ENCODE peak calls at places on chromosomes 7 and 10, in five cellular contexts. One of them, this sample, is unnamed. For H3K27me3, the result is how much of the 10 kb centered on the place peaks cover.

GRCh38 chr10:75431180-75432111 is at the start of gene LRMDA:
- DNase-seq in spleen: peak
- DNase-seq in IMR-90: no peak
- DNase-seq in body of pancreas: peak
- DNase-seq in Peyer's patch: no peak
- DNase-seq in this sample: peak

GRCh38 chr7:106326594-106327537 is 42.1 kb upstream of the NAMPT start:
- DNase-seq in IMR-90: peak
- DNase-seq in Peyer's patch: no peak
- DNase-seq in body of pancreas: no peak
- DNase-seq in spleen: no peak
- DNase-seq in this sample: no peak

GRCh38 chr10:127945948-127946347 is 39.0 kb downstream of the PTPRE start:
- DNase-seq in Peyer's patch: no peak
- DNase-seq in body of pancreas: no peak
- DNase-seq in IMR-90: no peak
- DNase-seq in spleen: no peak
- DNase-seq in this sample: no peak

GRCh38 chr7:31114593-31115343 is 62.7 kb downstream of the ADCYAP1R1 start:
- DNase-seq in spleen: no peak
- DNase-seq in Peyer's patch: no peak
- DNase-seq in body of pancreas: no peak
- DNase-seq in IMR-90: peak
- DNase-seq in this sample: no peak

GRCh38 chr7:33842141-33842540 is 63.2 kb upstream of the BMPER start:
- DNase-seq in Peyer's patch: no peak
- DNase-seq in IMR-90: no peak
- DNase-seq in spleen: no peak
- DNase-seq in body of pancreas: no peak
- DNase-seq in this sample: no peak

GRCh38 chr10:21318768-21319167 is 206.7 kb downstream of the SKIDA1 start:
- DNase-seq in Peyer's patch: no peak
- DNase-seq in body of pancreas: no peak
- DNase-seq in IMR-90: peak
- DNase-seq in spleen: no peak
- DNase-seq in this sample: no peak

GRCh38 chr7:148883233-148884048 is 650 bp downstream of the EZH2 start:
- DNase-seq in spleen: peak
- DNase-seq in body of pancreas: peak
- DNase-seq in IMR-90: no peak
- DNase-seq in Peyer's patch: peak
- DNase-seq in this sample: peak

GRCh38 chr10:62050941-62051433 is 149.5 kb downstream of the ARID5B start:
- DNase-seq in body of pancreas: peak
- DNase-seq in IMR-90: peak
- DNase-seq in Peyer's patch: peak
- DNase-seq in spleen: no peak
- DNase-seq in this sample: peak

GRCh38 chr10:101146392-101147251 is 15.5 kb downstream of the TLX1 start:
- DNase-seq in spleen: no peak
- DNase-seq in body of pancreas: no peak
- DNase-seq in IMR-90: no peak
- DNase-seq in Peyer's patch: no peak
- DNase-seq in this sample: no peak

GRCh38 chr10:944034-944831 is 12.7 kb upstream of the LARP4B start:
- DNase-seq in IMR-90: peak
- DNase-seq in Peyer's patch: peak
- DNase-seq in spleen: peak
- DNase-seq in body of pancreas: peak
- DNase-seq in this sample: peak

GRCh38 chr10:103812431-103812830 is 42.9 kb downstream of the SH3PXD2A start:
- DNase-seq in body of pancreas: no peak
- DNase-seq in IMR-90: no peak
- DNase-seq in spleen: peak
- DNase-seq in Peyer's patch: no peak
- DNase-seq in this sample: no peak

GRCh38 chr7:94748371-94748770 is 92.4 kb upstream of the SGCE start:
- DNase-seq in body of pancreas: no peak
- DNase-seq in Peyer's patch: no peak
- DNase-seq in IMR-90: no peak
- DNase-seq in spleen: no peak
- DNase-seq in this sample: no peak

GRCh38 chr7:113093561-113093960 is 6.9 kb upstream of the GPR85 start:
- DNase-seq in IMR-90: no peak
- DNase-seq in body of pancreas: no peak
- DNase-seq in spleen: no peak
- DNase-seq in Peyer's patch: no peak
- DNase-seq in this sample: no peak

GRCh38 chr7:29044529-29044928 is 86.4 kb upstream of the TRIL start:
- DNase-seq in IMR-90: no peak
- DNase-seq in body of pancreas: no peak
- DNase-seq in spleen: no peak
- DNase-seq in Peyer's patch: no peak
- DNase-seq in this sample: no peak

GRCh38 chr10:112792487-112793196 is 157.4 kb upstream of the TCF7L2 start:
- DNase-seq in Peyer's patch: no peak
- DNase-seq in IMR-90: peak
- DNase-seq in body of pancreas: no peak
- DNase-seq in spleen: no peak
- DNase-seq in this sample: peak

GRCh38 chr10:130023454-130024230 is 59.6 kb upstream of the EBF3 start:
- DNase-seq in body of pancreas: no peak
- DNase-seq in Peyer's patch: no peak
- DNase-seq in spleen: peak
- DNase-seq in IMR-90: no peak
- DNase-seq in this sample: peak

GRCh38 chr10:117175215-117175900 is 21.9 kb upstream of the KCNK18 start:
- DNase-seq in spleen: peak
- DNase-seq in IMR-90: no peak
- DNase-seq in Peyer's patch: no peak
- DNase-seq in body of pancreas: peak
- DNase-seq in this sample: peak

GRCh38 chr10:44828515-44829142 is 82.5 kb upstream of the TMEM72 start:
- DNase-seq in body of pancreas: no peak
- DNase-seq in IMR-90: peak
- DNase-seq in Peyer's patch: no peak
- DNase-seq in spleen: no peak
- DNase-seq in this sample: no peak

GRCh38 chr10:109678857-109679256 is 244.5 kb downstream of the XPNPEP1 start:
- DNase-seq in body of pancreas: no peak
- DNase-seq in spleen: no peak
- DNase-seq in Peyer's patch: no peak
- DNase-seq in IMR-90: no peak
- DNase-seq in this sample: no peak

GRCh38 chr7:34155225-34155908 is 250.0 kb downstream of the BMPER start:
- DNase-seq in spleen: no peak
- DNase-seq in Peyer's patch: no peak
- DNase-seq in IMR-90: peak
- DNase-seq in body of pancreas: no peak
- DNase-seq in this sample: no peak

GRCh38 chr7:100510437-100511239 is 26.9 kb downstream of the NYAP1 start:
- DNase-seq in IMR-90: no peak
- DNase-seq in spleen: no peak
- DNase-seq in body of pancreas: no peak
- DNase-seq in Peyer's patch: no peak
- DNase-seq in this sample: no peak

GRCh38 chr7:102875700-102876192 is 37.1 kb upstream of the LRRC17 start:
- DNase-seq in IMR-90: peak
- DNase-seq in Peyer's patch: no peak
- DNase-seq in spleen: no peak
- DNase-seq in body of pancreas: peak
- DNase-seq in this sample: no peak

GRCh38 chr7:12458520-12459131 is 55.0 kb upstream of the VWDE start:
- DNase-seq in body of pancreas: no peak
- DNase-seq in IMR-90: peak
- DNase-seq in spleen: no peak
- DNase-seq in Peyer's patch: no peak
- DNase-seq in this sample: no peak

GRCh38 chr10:127948791-127949190 is 41.9 kb downstream of the PTPRE start:
- DNase-seq in IMR-90: no peak
- DNase-seq in body of pancreas: no peak
- DNase-seq in spleen: no peak
- DNase-seq in Peyer's patch: no peak
- DNase-seq in this sample: no peak

DNA sequence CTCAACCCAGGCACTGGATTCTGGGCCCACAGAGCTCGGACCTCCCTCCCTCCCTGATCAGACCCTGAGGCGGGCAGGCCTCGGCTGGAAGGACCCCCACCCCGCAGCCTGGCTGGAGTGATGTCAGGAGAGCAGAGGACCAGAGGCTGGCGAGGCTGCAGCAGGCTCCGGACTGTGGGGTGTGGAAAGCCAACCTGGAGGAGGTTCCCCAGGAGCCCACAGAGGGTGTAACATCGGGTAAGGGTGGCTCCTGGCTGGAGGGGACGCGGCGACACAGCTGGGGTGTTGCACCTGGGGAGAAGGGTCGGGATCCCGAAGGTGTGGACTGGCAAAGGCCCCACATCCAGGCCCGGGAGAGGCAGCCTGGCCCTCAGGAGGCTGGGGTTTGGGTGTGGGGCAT is 8.9 kb upstream of the MICALL2 start:
- DNase-seq in IMR-90: no peak
- DNase-seq in body of pancreas: no peak
- DNase-seq in spleen: no peak
- DNase-seq in Peyer's patch: no peak
- DNase-seq in this sample: no peak
- TF ChIP-seq POLR2A in IMR-90: no peak
- TF ChIP-seq POLR2A in body of pancreas: no peak
- TF ChIP-seq POLR2A in spleen: no peak
- TF ChIP-seq POLR2A in Peyer's patch: no peak
- TF ChIP-seq POLR2A in this sample: no peak

DNA sequence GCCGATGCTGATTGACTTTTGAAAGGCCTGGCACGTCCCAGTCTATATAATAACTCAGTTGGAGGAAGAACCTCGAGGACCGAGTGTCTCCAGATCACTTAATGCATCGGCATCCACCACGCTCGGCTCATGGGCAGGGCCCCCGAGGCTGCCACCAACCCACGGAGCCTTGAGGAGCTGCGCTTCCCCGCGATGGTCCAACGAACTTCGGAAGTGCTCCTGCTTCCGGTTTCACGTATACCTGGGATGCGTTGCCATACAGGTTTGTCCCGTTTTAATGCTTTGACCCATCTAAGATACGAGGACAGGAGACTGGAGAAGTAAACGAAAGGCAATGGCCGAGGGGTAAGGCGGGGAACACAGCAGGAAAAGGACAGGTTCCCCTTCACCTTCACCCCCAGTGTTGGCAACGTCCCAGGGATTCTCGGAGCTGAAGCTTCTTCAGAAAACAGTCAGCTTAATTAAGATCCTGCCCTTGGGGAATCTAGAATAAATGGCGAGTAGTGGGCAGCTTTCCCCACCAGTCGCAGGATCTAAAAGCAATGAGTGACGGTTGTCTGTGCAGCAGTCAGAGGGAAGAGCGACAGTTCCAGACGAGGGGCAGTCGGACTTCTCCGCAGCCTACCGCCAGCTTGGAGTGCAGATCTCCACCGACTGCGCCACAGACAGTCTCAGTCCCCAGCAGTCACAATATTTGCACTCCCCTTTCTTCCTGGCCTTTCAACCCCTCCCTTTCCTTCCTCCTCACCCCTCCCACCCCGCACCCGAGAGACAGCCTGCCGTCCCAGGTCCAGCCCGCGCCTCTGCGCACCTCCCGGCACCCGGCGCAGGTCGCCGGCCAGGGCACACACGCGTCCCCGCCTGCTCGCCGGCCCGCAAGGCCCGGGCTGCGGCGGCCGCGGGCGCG is 10.7 kb upstream of the SP8 start:
- DNase-seq in IMR-90: no peak
- DNase-seq in body of pancreas: peak
- DNase-seq in spleen: no peak
- DNase-seq in Peyer's patch: no peak
- DNase-seq in this sample: no peak
- H3K27me3 ChIP-seq in IMR-90: under half
- H3K27me3 ChIP-seq in body of pancreas: under half
- H3K27me3 ChIP-seq in spleen: half or more
- H3K27me3 ChIP-seq in Peyer's patch: half or more
- H3K27me3 ChIP-seq in this sample: half or more

GRCh38 chr10:13234172-13234571 is at the start of gene UCMA:
- DNase-seq in body of pancreas: no peak
- DNase-seq in spleen: no peak
- DNase-seq in IMR-90: no peak
- DNase-seq in Peyer's patch: no peak
- DNase-seq in this sample: peak
- TF ChIP-seq POLR2A in body of pancreas: no peak
- TF ChIP-seq POLR2A in spleen: no peak
- TF ChIP-seq POLR2A in IMR-90: no peak
- TF ChIP-seq POLR2A in Peyer's patch: no peak
- TF ChIP-seq POLR2A in this sample: no peak

DNA sequence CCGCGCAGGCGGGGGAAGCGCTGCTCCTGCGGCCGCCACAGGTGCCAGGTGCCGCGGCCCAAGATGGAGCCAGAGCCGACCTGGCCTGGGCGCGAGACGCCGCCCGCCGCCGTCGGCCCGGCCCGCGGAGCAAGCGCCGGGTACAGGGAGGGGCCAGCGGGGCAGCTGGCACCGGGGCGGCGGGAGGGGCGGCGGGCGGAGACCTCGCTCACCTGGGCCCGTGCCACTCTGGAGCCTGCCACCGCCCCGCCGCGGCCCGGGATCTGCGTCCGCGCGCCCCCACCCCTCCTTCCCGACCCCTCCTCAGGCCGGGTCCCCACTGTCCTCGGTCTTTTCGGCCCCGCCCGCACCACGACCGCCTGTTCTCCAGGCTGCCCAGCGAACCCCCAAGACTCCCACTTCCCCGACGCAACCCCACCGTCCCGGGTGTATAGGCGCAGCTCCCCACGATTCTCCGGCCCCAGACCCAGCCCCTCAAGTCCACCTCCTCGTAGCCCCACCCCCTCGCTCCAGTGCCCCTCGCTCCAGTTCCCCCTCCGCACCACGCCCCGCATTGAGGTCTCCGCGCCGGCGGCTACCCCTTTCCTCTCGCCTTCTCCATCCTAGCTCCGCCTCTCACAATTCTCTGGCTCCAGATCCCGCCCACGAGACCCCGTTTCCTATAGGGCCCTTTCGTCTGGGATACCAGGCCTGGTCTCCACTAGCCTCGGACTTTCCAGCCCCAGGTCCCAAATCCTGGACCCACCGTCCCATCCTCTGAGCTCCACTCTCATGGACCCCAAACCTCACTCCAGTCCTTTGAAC is at the start of gene GPRIN2:
- DNase-seq in IMR-90: no peak
- DNase-seq in Peyer's patch: peak
- DNase-seq in body of pancreas: peak
- DNase-seq in spleen: peak
- DNase-seq in this sample: peak
- H3K27me3 ChIP-seq in IMR-90: half or more
- H3K27me3 ChIP-seq in Peyer's patch: under half
- H3K27me3 ChIP-seq in body of pancreas: under half
- H3K27me3 ChIP-seq in spleen: under half
- H3K27me3 ChIP-seq in this sample: half or more